ENCODE peak calls at places on chromosome 19, in ten cellular contexts. B, D, V, Y, X, H, I, O, E and L are unnamed samples.

GRCh38 chr19:22600690-22601648 is 33.2 kb upstream of the ZNF492 start:
- DNase-seq in D (no peak), V (no peak), E (no peak), X (no peak), O (no peak), Y (no peak), I (no peak), H (no peak), B (no peak), L (no peak)

GRCh38 chr19:18379803-18380747 is 5.9 kb upstream of the GDF15 start:
- DNase-seq in B (peak), V (no peak), Y (no peak), X (no peak), O (no peak), I (peak), E (peak), H (peak), D (no peak), L (no peak)

GRCh38 chr19:5303208-5303607 is 37.4 kb downstream of the PTPRS start:
- DNase-seq in H (no peak), Y (no peak), D (no peak), I (no peak), B (no peak), E (no peak), O (no peak), V (no peak), X (no peak), L (no peak)

GRCh38 chr19:53824134-53824611 is at the start of gene NLRP12:
- DNase-seq in H (no peak), I (peak), Y (no peak), O (no peak), B (no peak), D (no peak), V (no peak), E (no peak), X (no peak), L (no peak)

GRCh38 chr19:37470216-37470615 is 1.1 kb downstream of the ZNF570 start:
- DNase-seq in I (no peak), V (no peak), D (no peak), O (no peak), X (no peak), E (no peak), Y (no peak), B (no peak), H (no peak), L (no peak)

GRCh38 chr19:2042485-2043268 is 8.4 kb downstream of the MKNK2 start:
- DNase-seq in H (peak), Y (no peak), I (no peak), X (no peak), D (no peak), V (no peak), B (no peak), E (peak), O (no peak), L (no peak)

GRCh38 chr19:53977991-53978731 is 13.3 kb upstream of the CACNG6 start:
- DNase-seq in H (peak), X (no peak), E (no peak), B (peak), D (peak), Y (no peak), O (peak), V (peak), I (peak), L (no peak)

GRCh38 chr19:41887711-41888382 is 4.9 kb downstream of the ARHGEF1 start:
- DNase-seq in B (peak), I (peak), V (peak), H (peak), O (no peak), E (peak), D (peak), X (peak), Y (peak), L (no peak)

GRCh38 chr19:872266-872951 is 12.9 kb downstream of the CFD start:
- DNase-seq in D (peak), Y (peak), V (peak), H (peak), X (peak), I (peak), E (peak), B (peak), O (peak), L (no peak)

GRCh38 chr19:14116918-14117578 is 514 bp downstream of the PRKACA start:
- DNase-seq in O (no peak), H (peak), D (peak), E (peak), I (no peak), B (no peak), X (no peak), V (no peak), Y (no peak), L (no peak)

GRCh38 chr19:14505488-14506239 is 9.7 kb upstream of the GIPC1 start:
- DNase-seq in O (peak), E (peak), X (peak), D (peak), Y (peak), I (peak), V (peak), B (peak), H (peak), L (peak)

GRCh38 chr19:695350-695949 is at the start of gene PRSS57:
- DNase-seq in B (no peak), Y (no peak), D (no peak), O (no peak), X (no peak), V (no peak), I (no peak), H (no peak), E (no peak), L (no peak)

GRCh38 chr19:29457413-29457812 is 68.4 kb upstream of the VSTM2B start:
- DNase-seq in X (no peak), E (no peak), O (no peak), Y (no peak), V (no peak), D (no peak), B (no peak), I (no peak), H (no peak), L (no peak)

GRCh38 chr19:31317542-31317941 is 31.7 kb downstream of the TSHZ3 start:
- DNase-seq in H (no peak), V (no peak), O (no peak), E (no peak), X (no peak), I (no peak), B (no peak), Y (no peak), D (no peak), L (no peak)

GRCh38 chr19:30178721-30179402 is 193.3 kb upstream of the ZNF536 start:
- DNase-seq in E (no peak), I (no peak), D (no peak), H (no peak), O (no peak), Y (no peak), X (no peak), V (no peak), B (no peak), L (no peak)

GRCh38 chr19:32779082-32779481 is 59.5 kb downstream of the TDRD12 start:
- DNase-seq in E (no peak), I (no peak), D (no peak), Y (no peak), X (no peak), B (no peak), V (no peak), H (no peak), O (no peak), L (no peak)

GRCh38 chr19:46471116-46471733 is at the start of gene PNMA8A:
- DNase-seq in H (peak), V (no peak), B (peak), O (peak), D (no peak), I (peak), E (no peak), Y (no peak), X (no peak), L (peak)

GRCh38 chr19:7993560-7993959 is 11.9 kb downstream of the ELAVL1 start:
- DNase-seq in D (no peak), E (no peak), B (no peak), H (no peak), Y (no peak), O (no peak), X (no peak), I (no peak), V (no peak), L (no peak)

GRCh38 chr19:2636142-2636896 is 66.2 kb downstream of the GNG7 start:
- DNase-seq in E (no peak), I (no peak), B (no peak), H (no peak), X (no peak), V (no peak), D (peak), Y (no peak), O (no peak), L (no peak)

GRCh38 chr19:30742539-30742938 is 370.4 kb downstream of the ZNF536 start:
- DNase-seq in E (no peak), X (no peak), I (no peak), Y (no peak), O (no peak), D (no peak), B (no peak), V (no peak), H (no peak), L (no peak)

GRCh38 chr19:13781547-13781946 is 7.3 kb downstream of the C19orf53 start:
- DNase-seq in Y (no peak), X (no peak), O (peak), V (no peak), H (peak), B (peak), E (no peak), I (peak), D (no peak), L (peak)

GRCh38 chr19:44719262-44719701 is 20.3 kb downstream of the CEACAM16 start:
- DNase-seq in B (no peak), I (no peak), O (no peak), H (no peak), V (no peak), X (no peak), D (no peak), Y (no peak), E (no peak), L (no peak)

GRCh38 chr19:56678205-56678604 is 6.6 kb upstream of the ZNF835 start:
- DNase-seq in V (no peak), H (no peak), I (no peak), D (no peak), B (no peak), Y (no peak), X (no peak), E (no peak), O (no peak), L (no peak)

GRCh38 chr19:35098413-35099049 is 17.1 kb upstream of the FXYD3 start:
- DNase-seq in Y (no peak), E (no peak), D (no peak), O (no peak), V (no peak), B (no peak), I (no peak), H (no peak), X (no peak), L (no peak)

GRCh38 chr19:1156305-1156801 is 17.7 kb downstream of the SBNO2 start:
- DNase-seq in I (no peak), E (peak), X (no peak), B (no peak), Y (no peak), O (no peak), H (no peak), D (no peak), V (no peak), L (no peak)

GRCh38 chr19:50415661-50416033 is 3.1 kb upstream of the SPIB start:
- DNase-seq in V (no peak), X (no peak), Y (no peak), O (no peak), E (peak), B (no peak), I (no peak), D (no peak), H (no peak), L (no peak)

GRCh38 chr19:47203254-47203653 is 27.7 kb downstream of the BBC3 start:
- DNase-seq in Y (no peak), X (no peak), E (no peak), H (no peak), D (no peak), B (no peak), I (no peak), V (no peak), O (no peak), L (no peak)

GRCh38 chr19:45767410-45767880 is 1.6 kb downstream of the SIX5 start:
- DNase-seq in D (no peak), B (peak), Y (no peak), E (peak), O (no peak), V (no peak), I (peak), H (peak), X (no peak), L (peak)

GRCh38 chr19:13115936-13116281 is 631 bp downstream of the TRMT1 start:
- DNase-seq in E (peak), D (no peak), B (no peak), Y (no peak), X (no peak), H (no peak), I (no peak), O (no peak), V (no peak), L (no peak)

GRCh38 chr19:45800009-45800553 is 7.4 kb upstream of the DMWD start:
- DNase-seq in V (no peak), E (no peak), O (no peak), H (no peak), X (no peak), I (peak), D (no peak), Y (no peak), B (peak), L (no peak)

GRCh38 chr19:4971424-4971793 is 2.5 kb downstream of the KDM4B start:
- DNase-seq in O (no peak), H (no peak), X (no peak), V (no peak), Y (no peak), E (peak), B (peak), D (peak), I (peak), L (no peak)

GRCh38 chr19:14871619-14872230 is 14.2 kb downstream of the OR7A17 start:
- DNase-seq in I (peak), D (no peak), B (peak), Y (no peak), H (no peak), X (no peak), O (no peak), E (no peak), V (no peak), L (no peak)

GRCh38 chr19:27765397-27765796 is 1447.6 kb downstream of the UQCRFS1 start:
- DNase-seq in V (no peak), E (no peak), Y (no peak), I (no peak), X (no peak), D (no peak), B (no peak), H (no peak), O (no peak), L (no peak)

GRCh38 chr19:17475541-17476115 is 5.3 kb downstream of the SLC27A1 start:
- DNase-seq in I (no peak), V (no peak), H (no peak), D (no peak), Y (no peak), X (no peak), B (peak), O (no peak), E (no peak), L (no peak)

GRCh38 chr19:39444598-39445257 is 654 bp upstream of the SUPT5H start:
- DNase-seq in V (no peak), D (no peak), Y (no peak), I (peak), H (no peak), X (no peak), E (no peak), O (no peak), B (peak), L (no peak)

GRCh38 chr19:19006213-19006612 is 27.1 kb downstream of the SUGP2 start:
- DNase-seq in D (no peak), E (no peak), Y (no peak), B (no peak), X (no peak), O (no peak), I (no peak), V (no peak), H (no peak), L (no peak)

GRCh38 chr19:41595890-41596280 is 19.9 kb downstream of the CEACAM21 start:
- DNase-seq in I (no peak), H (no peak), X (no peak), B (no peak), E (no peak), V (no peak), Y (no peak), D (no peak), O (no peak), L (no peak)